ENCODE peak calls at places on chromosomes 2 and 18, in seven cellular contexts. One of them, this sample, is unnamed.

GRCh38 chr2:98683728-98684127 is 47.2 kb downstream of the MGAT4A start:
- DNase-seq in CD14-positive monocyte: no peak
- DNase-seq in breast epithelium: no peak
- DNase-seq in upper lobe of left lung: no peak
- DNase-seq in left ventricle myocardium inferior: no peak
- DNase-seq in fibroblast of mammary gland: no peak
- DNase-seq in endothelial cell: no peak
- DNase-seq in this sample: no peak

GRCh38 chr2:224038049-224038829 is 847 bp downstream of the SERPINE2 start:
- DNase-seq in CD14-positive monocyte: no peak
- DNase-seq in breast epithelium: no peak
- DNase-seq in upper lobe of left lung: no peak
- DNase-seq in left ventricle myocardium inferior: peak; percentile 32
- DNase-seq in fibroblast of mammary gland: peak; percentile 29
- DNase-seq in endothelial cell: peak; percentile 51
- DNase-seq in this sample: no peak

GRCh38 chr2:26569216-26570082 is 71.7 kb downstream of the CIB4 start:
- DNase-seq in CD14-positive monocyte: peak; percentile 27
- DNase-seq in breast epithelium: no peak
- DNase-seq in upper lobe of left lung: no peak
- DNase-seq in left ventricle myocardium inferior: no peak
- DNase-seq in fibroblast of mammary gland: no peak
- DNase-seq in endothelial cell: no peak
- DNase-seq in this sample: no peak

GRCh38 chr18:64094210-64094609 is 54.7 kb downstream of the LINC00305 start:
- DNase-seq in CD14-positive monocyte: no peak
- DNase-seq in breast epithelium: no peak
- DNase-seq in upper lobe of left lung: no peak
- DNase-seq in left ventricle myocardium inferior: no peak
- DNase-seq in fibroblast of mammary gland: no peak
- DNase-seq in endothelial cell: no peak
- DNase-seq in this sample: no peak

GRCh38 chr2:173043466-173043865 is 32.2 kb upstream of the MAP3K20 start:
- DNase-seq in CD14-positive monocyte: peak; percentile 92
- DNase-seq in breast epithelium: no peak
- DNase-seq in upper lobe of left lung: no peak
- DNase-seq in left ventricle myocardium inferior: peak; percentile 33
- DNase-seq in fibroblast of mammary gland: no peak
- DNase-seq in endothelial cell: no peak
- DNase-seq in this sample: no peak

GRCh38 chr2:45722477-45722876 is 71.0 kb downstream of the PRKCE start:
- DNase-seq in CD14-positive monocyte: no peak
- DNase-seq in breast epithelium: no peak
- DNase-seq in upper lobe of left lung: no peak
- DNase-seq in left ventricle myocardium inferior: no peak
- DNase-seq in fibroblast of mammary gland: no peak
- DNase-seq in endothelial cell: no peak
- DNase-seq in this sample: no peak

GRCh38 chr2:133287709-133288108 is 280.6 kb downstream of the NCKAP5 start:
- DNase-seq in CD14-positive monocyte: no peak
- DNase-seq in breast epithelium: no peak
- DNase-seq in upper lobe of left lung: no peak
- DNase-seq in left ventricle myocardium inferior: no peak
- DNase-seq in fibroblast of mammary gland: peak; percentile 0
- DNase-seq in endothelial cell: no peak
- DNase-seq in this sample: no peak

GRCh38 chr18:31723998-31724711 is 36.5 kb downstream of the SLC25A52 start:
- DNase-seq in CD14-positive monocyte: no peak
- DNase-seq in breast epithelium: peak; percentile 57
- DNase-seq in upper lobe of left lung: peak; percentile 84
- DNase-seq in left ventricle myocardium inferior: peak; percentile 32
- DNase-seq in fibroblast of mammary gland: peak; percentile 10
- DNase-seq in endothelial cell: no peak
- DNase-seq in this sample: no peak

GRCh38 chr2:172328103-172328835 is 99.1 kb upstream of the ITGA6 start:
- DNase-seq in CD14-positive monocyte: no peak
- DNase-seq in breast epithelium: no peak
- DNase-seq in upper lobe of left lung: no peak
- DNase-seq in left ventricle myocardium inferior: no peak
- DNase-seq in fibroblast of mammary gland: no peak
- DNase-seq in endothelial cell: no peak
- DNase-seq in this sample: no peak

GRCh38 chr2:35168351-35168750 is 1187.2 kb upstream of the CRIM1 start:
- DNase-seq in CD14-positive monocyte: no peak
- DNase-seq in breast epithelium: no peak
- DNase-seq in upper lobe of left lung: no peak
- DNase-seq in left ventricle myocardium inferior: no peak
- DNase-seq in fibroblast of mammary gland: no peak
- DNase-seq in endothelial cell: no peak
- DNase-seq in this sample: no peak

GRCh38 chr2:64524604-64525322 is 635 bp downstream of the AFTPH start:
- DNase-seq in CD14-positive monocyte: peak; percentile 54
- DNase-seq in breast epithelium: no peak
- DNase-seq in upper lobe of left lung: no peak
- DNase-seq in left ventricle myocardium inferior: no peak
- DNase-seq in fibroblast of mammary gland: no peak
- DNase-seq in endothelial cell: peak; percentile 55
- DNase-seq in this sample: peak; percentile 36

GRCh38 chr2:73640946-73641766 is 1.1 kb downstream of the NAT8 start:
- DNase-seq in CD14-positive monocyte: no peak
- DNase-seq in breast epithelium: no peak
- DNase-seq in upper lobe of left lung: peak; percentile 15
- DNase-seq in left ventricle myocardium inferior: no peak
- DNase-seq in fibroblast of mammary gland: no peak
- DNase-seq in endothelial cell: no peak
- DNase-seq in this sample: no peak

GRCh38 chr2:110788936-110789335 is 56.6 kb downstream of the ACOXL start:
- DNase-seq in CD14-positive monocyte: no peak
- DNase-seq in breast epithelium: no peak
- DNase-seq in upper lobe of left lung: no peak
- DNase-seq in left ventricle myocardium inferior: no peak
- DNase-seq in fibroblast of mammary gland: no peak
- DNase-seq in endothelial cell: no peak
- DNase-seq in this sample: no peak

GRCh38 chr2:110780461-110780860 is 48.1 kb downstream of the ACOXL start:
- DNase-seq in CD14-positive monocyte: no peak
- DNase-seq in breast epithelium: no peak
- DNase-seq in upper lobe of left lung: no peak
- DNase-seq in left ventricle myocardium inferior: no peak
- DNase-seq in fibroblast of mammary gland: no peak
- DNase-seq in endothelial cell: no peak
- DNase-seq in this sample: no peak

GRCh38 chr2:110785439-110785838 is 53.1 kb downstream of the ACOXL start:
- DNase-seq in CD14-positive monocyte: no peak
- DNase-seq in breast epithelium: no peak
- DNase-seq in upper lobe of left lung: no peak
- DNase-seq in left ventricle myocardium inferior: no peak
- DNase-seq in fibroblast of mammary gland: no peak
- DNase-seq in endothelial cell: no peak
- DNase-seq in this sample: no peak

GRCh38 chr2:110784047-110784631 is 51.8 kb downstream of the ACOXL start:
- DNase-seq in CD14-positive monocyte: no peak
- DNase-seq in breast epithelium: no peak
- DNase-seq in upper lobe of left lung: peak; percentile 46
- DNase-seq in left ventricle myocardium inferior: no peak
- DNase-seq in fibroblast of mammary gland: no peak
- DNase-seq in endothelial cell: no peak
- DNase-seq in this sample: no peak

DNA sequence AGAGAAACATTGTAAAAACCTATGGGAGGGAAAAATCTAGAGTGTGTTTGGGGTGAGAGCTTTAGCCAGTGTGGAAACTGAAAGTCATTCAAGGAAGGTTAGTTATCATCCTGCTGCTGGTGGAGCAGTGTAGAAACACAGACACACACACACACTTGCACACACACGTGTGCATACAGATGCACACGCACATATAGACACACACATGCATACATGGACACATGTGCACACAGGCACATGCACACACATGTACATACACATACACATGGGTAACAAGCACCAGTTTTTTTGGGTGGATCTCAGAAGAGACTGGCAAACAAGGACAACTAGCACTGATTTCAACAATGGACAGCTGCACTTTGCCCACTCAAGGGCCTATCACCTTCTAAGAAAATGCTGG is 51.1 kb downstream of the ACOXL start:
- DNase-seq in CD14-positive monocyte: no peak
- DNase-seq in breast epithelium: no peak
- DNase-seq in upper lobe of left lung: no peak
- DNase-seq in left ventricle myocardium inferior: no peak
- DNase-seq in fibroblast of mammary gland: no peak
- DNase-seq in endothelial cell: no peak
- DNase-seq in this sample: no peak
- TF ChIP-seq CTCF in CD14-positive monocyte: no peak
- TF ChIP-seq CTCF in breast epithelium: no peak
- TF ChIP-seq CTCF in upper lobe of left lung: no peak
- TF ChIP-seq CTCF in left ventricle myocardium inferior: no peak
- TF ChIP-seq CTCF in fibroblast of mammary gland: no peak
- TF ChIP-seq CTCF in endothelial cell: no peak
- TF ChIP-seq CTCF in this sample: no peak

DNA sequence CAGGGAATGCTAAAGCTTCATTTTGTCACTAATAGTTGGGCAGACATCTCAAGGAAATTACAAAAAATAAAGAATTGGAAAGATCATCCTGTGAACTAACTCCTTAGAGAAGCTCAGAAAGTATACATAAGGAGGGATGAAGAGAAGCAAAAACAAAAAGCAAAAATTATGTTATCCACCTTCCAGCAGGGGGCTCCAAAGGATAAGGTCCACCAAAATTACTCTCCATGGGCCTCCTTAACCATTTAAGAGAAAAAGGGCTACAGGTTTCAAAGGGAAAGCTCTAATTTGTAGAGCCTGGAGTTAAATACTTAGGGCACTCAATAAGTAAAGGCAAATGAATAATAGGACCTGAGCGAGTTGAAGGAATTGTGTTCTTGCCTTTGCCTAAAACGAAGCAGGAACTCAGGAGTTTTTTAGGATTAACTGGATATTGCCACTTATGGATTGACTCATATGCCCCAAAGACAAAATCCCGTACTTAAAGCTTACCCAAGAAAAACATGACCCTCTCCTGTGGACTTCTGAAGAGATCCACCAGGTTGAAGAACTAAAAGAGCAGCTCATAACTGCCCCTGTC is 1167.9 kb downstream of the DSC3 start:
- DNase-seq in CD14-positive monocyte: no peak
- DNase-seq in breast epithelium: no peak
- DNase-seq in upper lobe of left lung: no peak
- DNase-seq in left ventricle myocardium inferior: no peak
- DNase-seq in fibroblast of mammary gland: peak; percentile 43
- DNase-seq in endothelial cell: peak; percentile 53
- DNase-seq in this sample: no peak
- TF ChIP-seq CTCF in CD14-positive monocyte: peak; percentile 23
- TF ChIP-seq CTCF in breast epithelium: no peak
- TF ChIP-seq CTCF in upper lobe of left lung: no peak
- TF ChIP-seq CTCF in left ventricle myocardium inferior: peak; percentile 38
- TF ChIP-seq CTCF in fibroblast of mammary gland: peak; percentile 47
- TF ChIP-seq CTCF in endothelial cell: peak; percentile 85
- TF ChIP-seq CTCF in this sample: no peak

DNA sequence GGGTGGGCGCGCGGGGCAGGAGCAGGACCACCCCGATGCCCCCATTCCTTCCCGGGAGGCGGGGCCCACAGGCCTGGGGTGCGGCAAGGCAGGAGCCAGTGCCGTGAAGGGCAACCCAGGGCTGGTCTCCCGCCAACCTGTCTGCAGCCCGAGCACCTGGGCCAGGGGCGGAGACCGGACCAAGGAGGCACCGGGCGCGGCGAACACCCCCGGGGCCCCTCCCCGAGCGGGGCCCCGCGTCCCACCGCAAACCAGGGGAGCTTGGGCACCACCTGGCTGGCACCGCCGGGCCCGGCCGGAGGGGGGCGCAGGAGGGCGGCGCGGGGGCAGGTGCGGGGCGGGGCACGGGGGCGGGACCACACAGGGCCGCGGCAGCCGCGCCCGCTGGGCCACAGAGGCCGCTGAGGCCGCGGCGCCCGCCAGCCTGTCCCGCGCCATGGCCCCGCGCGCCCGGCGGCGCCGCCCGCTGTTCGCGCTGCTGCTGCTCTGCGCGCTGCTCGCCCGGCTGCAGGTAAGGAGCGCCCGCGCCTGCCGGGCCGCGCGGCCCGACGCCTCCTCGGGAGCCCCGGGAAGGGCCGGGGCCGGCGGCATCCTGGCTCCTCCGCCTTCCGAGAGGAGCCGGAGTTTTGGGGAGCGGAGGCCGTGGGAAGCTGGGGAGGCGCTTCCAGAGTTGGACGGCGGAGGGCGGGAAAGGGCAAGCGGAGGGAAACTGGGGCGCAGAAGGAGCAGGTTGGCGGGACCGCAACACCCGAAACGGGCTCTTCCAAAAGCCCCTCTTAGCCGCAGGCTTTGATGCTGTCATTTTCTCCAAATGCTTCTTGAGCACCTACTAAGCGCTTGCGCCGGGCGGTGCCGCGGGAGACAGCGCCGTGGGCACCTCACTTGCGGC is at the start of gene TNFRSF11A:
- DNase-seq in CD14-positive monocyte: no peak
- DNase-seq in breast epithelium: no peak
- DNase-seq in upper lobe of left lung: peak; percentile 93
- DNase-seq in left ventricle myocardium inferior: peak; percentile 33
- DNase-seq in fibroblast of mammary gland: peak; percentile 8
- DNase-seq in endothelial cell: peak; percentile 84
- DNase-seq in this sample: peak; percentile 61
- TF ChIP-seq CTCF in CD14-positive monocyte: peak; percentile 35
- TF ChIP-seq CTCF in breast epithelium: no peak
- TF ChIP-seq CTCF in upper lobe of left lung: peak; percentile 33
- TF ChIP-seq CTCF in left ventricle myocardium inferior: peak; percentile 38
- TF ChIP-seq CTCF in fibroblast of mammary gland: no peak
- TF ChIP-seq CTCF in endothelial cell: peak; percentile 69
- TF ChIP-seq CTCF in this sample: no peak

GRCh38 chr2:163687213-163687612 is 48.6 kb downstream of the FIGN start:
- DNase-seq in CD14-positive monocyte: no peak
- DNase-seq in breast epithelium: no peak
- DNase-seq in upper lobe of left lung: no peak
- DNase-seq in left ventricle myocardium inferior: no peak
- DNase-seq in fibroblast of mammary gland: no peak
- DNase-seq in endothelial cell: no peak
- DNase-seq in this sample: no peak

GRCh38 chr2:163693484-163693883 is 42.3 kb downstream of the FIGN start:
- DNase-seq in CD14-positive monocyte: no peak
- DNase-seq in breast epithelium: no peak
- DNase-seq in upper lobe of left lung: no peak
- DNase-seq in left ventricle myocardium inferior: no peak
- DNase-seq in fibroblast of mammary gland: no peak
- DNase-seq in endothelial cell: no peak
- DNase-seq in this sample: no peak

GRCh38 chr2:163692611-163693482 is 43.0 kb downstream of the FIGN start:
- DNase-seq in CD14-positive monocyte: no peak
- DNase-seq in breast epithelium: no peak
- DNase-seq in upper lobe of left lung: no peak
- DNase-seq in left ventricle myocardium inferior: no peak
- DNase-seq in fibroblast of mammary gland: peak; percentile 15
- DNase-seq in endothelial cell: no peak
- DNase-seq in this sample: no peak

GRCh38 chr2:163690896-163691295 is 44.9 kb downstream of the FIGN start:
- DNase-seq in CD14-positive monocyte: no peak
- DNase-seq in breast epithelium: no peak
- DNase-seq in upper lobe of left lung: no peak
- DNase-seq in left ventricle myocardium inferior: no peak
- DNase-seq in fibroblast of mammary gland: no peak
- DNase-seq in endothelial cell: no peak
- DNase-seq in this sample: no peak

DNA sequence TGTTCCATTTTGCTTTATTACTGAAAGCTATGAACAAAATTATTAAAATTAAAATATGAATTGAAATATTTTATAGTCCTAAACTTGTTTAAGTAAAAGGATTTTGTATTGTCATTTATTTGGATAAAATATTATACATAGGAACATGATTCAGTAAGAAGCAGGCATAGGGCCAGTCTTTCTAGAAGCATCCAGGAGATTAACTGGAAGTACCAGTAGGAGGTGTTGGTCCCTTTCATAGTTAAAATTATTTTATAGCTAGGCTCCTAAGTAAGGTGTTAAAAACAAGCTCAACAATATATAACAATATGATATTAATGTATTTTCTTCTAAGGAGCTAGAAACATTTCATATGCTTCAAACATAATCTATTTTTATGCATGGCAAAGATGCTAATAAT is 43.7 kb downstream of the FIGN start:
- DNase-seq in CD14-positive monocyte: no peak
- DNase-seq in breast epithelium: no peak
- DNase-seq in upper lobe of left lung: no peak
- DNase-seq in left ventricle myocardium inferior: no peak
- DNase-seq in fibroblast of mammary gland: peak; percentile 31
- DNase-seq in endothelial cell: no peak
- DNase-seq in this sample: no peak
- TF ChIP-seq CTCF in CD14-positive monocyte: no peak
- TF ChIP-seq CTCF in breast epithelium: no peak
- TF ChIP-seq CTCF in upper lobe of left lung: no peak
- TF ChIP-seq CTCF in left ventricle myocardium inferior: no peak
- TF ChIP-seq CTCF in fibroblast of mammary gland: no peak
- TF ChIP-seq CTCF in endothelial cell: no peak
- TF ChIP-seq CTCF in this sample: no peak